ENCODE peak calls at places on chromosomes 11 and 22, in five cellular contexts. T is fibroblast of mammary gland, I is transverse colon, L is glutamatergic neuron, A is body of pancreas. Z is an unnamed sample.

GRCh38 chr22:42439821-42440674 is 7.8 kb upstream of the NFAM1 start:
- DNase-seq in T (peak), I (no peak), L (no peak), A (peak), Z (no peak)

GRCh38 chr11:75424396-75424795 is 8.6 kb downstream of the KLHL35 start:
- DNase-seq in T (no peak), I (no peak), L (no peak), A (no peak), Z (no peak)

GRCh38 chr11:130785376-130786110 is 130.7 kb downstream of the SNX19 start:
- DNase-seq in T (peak), I (no peak), L (no peak), A (no peak), Z (no peak)

GRCh38 chr11:45145421-45146071 is 893 bp upstream of the PRDM11 start:
- DNase-seq in T (peak), I (peak), L (peak), A (peak), Z (no peak)

GRCh38 chr11:45390407-45390806 is 104.3 kb upstream of the SYT13 start:
- DNase-seq in T (peak), I (no peak), L (no peak), A (no peak), Z (no peak)

GRCh38 chr11:109085708-109086373 is 336.1 kb upstream of the C11orf87 start:
- DNase-seq in T (peak), I (no peak), L (no peak), A (no peak), Z (no peak)

GRCh38 chr11:64762277-64762915 is 2.6 kb upstream of the PYGM start:
- DNase-seq in T (no peak), I (no peak), L (no peak), A (no peak), Z (peak)

GRCh38 chr11:86809561-86809960 is 9.2 kb downstream of the PRSS23 start:
- DNase-seq in T (no peak), I (no peak), L (no peak), A (no peak), Z (no peak)

GRCh38 chr22:35987487-35987886 is 41.1 kb downstream of the RBFOX2 start:
- DNase-seq in T (peak), I (no peak), L (peak), A (no peak), Z (no peak)

GRCh38 chr22:39298194-39298987 is 21.0 kb downstream of the RPL3 start:
- DNase-seq in T (no peak), I (no peak), L (no peak), A (no peak), Z (no peak)

GRCh38 chr11:69700278-69701140 is 3.3 kb downstream of the FGF19 start:
- DNase-seq in T (peak), I (no peak), L (peak), A (peak), Z (no peak)

GRCh38 chr11:61028135-61028729 is 56.8 kb downstream of the CD6 start:
- DNase-seq in T (no peak), I (peak), L (no peak), A (no peak), Z (peak)

GRCh38 chr11:8871283-8871775 is 39.7 kb upstream of the AKIP1 start:
- DNase-seq in T (peak), I (peak), L (peak), A (peak), Z (no peak)

GRCh38 chr11:107988397-107989158 is 20.1 kb upstream of the CUL5 start:
- DNase-seq in T (no peak), I (no peak), L (no peak), A (peak), Z (no peak)

GRCh38 chr11:71467164-71467563 is 14.2 kb downstream of the NADSYN1 start:
- DNase-seq in T (no peak), I (no peak), L (no peak), A (no peak), Z (no peak)

GRCh38 chr11:77136074-77136473 is 8.0 kb downstream of the MYO7A start:
- DNase-seq in T (peak), I (no peak), L (no peak), A (no peak), Z (no peak)

GRCh38 chr22:44193537-44193896 is 12.8 kb downstream of the PARVG start:
- DNase-seq in T (no peak), I (no peak), L (no peak), A (no peak), Z (no peak)

GRCh38 chr11:46003647-46004046 is 81.2 kb downstream of the LARGE2 start:
- DNase-seq in T (peak), I (no peak), L (no peak), A (no peak), Z (no peak)

GRCh38 chr11:73579641-73580434 is 18.1 kb downstream of the FAM168A start:
- DNase-seq in T (no peak), I (no peak), L (no peak), A (no peak), Z (no peak)

GRCh38 chr11:17498475-17498874 is 21.8 kb upstream of the ABCC8 start:
- DNase-seq in T (no peak), I (no peak), L (peak), A (no peak), Z (no peak)
- TF ChIP-seq CTCF in T (no peak), I (no peak), L (peak), A (no peak), Z (peak)

GRCh38 chr22:47448231-47449035 is 686.0 kb downstream of the TBC1D22A start:
- DNase-seq in T (no peak), I (no peak), L (no peak), A (no peak), Z (no peak)

GRCh38 chr22:47453049-47453448 is 690.6 kb downstream of the TBC1D22A start:
- DNase-seq in T (no peak), I (no peak), L (no peak), A (no peak), Z (no peak)

GRCh38 chr22:47449508-47450270 is 687.2 kb downstream of the TBC1D22A start:
- DNase-seq in T (no peak), I (no peak), L (no peak), A (no peak), Z (no peak)

GRCh38 chr22:47450876-47451475 is 688.5 kb downstream of the TBC1D22A start:
- DNase-seq in T (no peak), I (no peak), L (no peak), A (no peak), Z (no peak)

GRCh38 chr22:47452184-47452583 is 689.7 kb downstream of the TBC1D22A start:
- DNase-seq in T (no peak), I (no peak), L (no peak), A (no peak), Z (no peak)
- TF ChIP-seq CTCF in T (no peak), I (peak), L (no peak), A (no peak), Z (peak)

GRCh38 chr22:23888615-23889401 is 5.4 kb upstream of the MIF start:
- DNase-seq in T (peak), I (no peak), L (no peak), A (no peak), Z (no peak)
- TF ChIP-seq CTCF in T (peak), I (no peak), L (no peak), A (no peak), Z (no peak)

GRCh38 chr22:46036558-46037408 is 59.8 kb upstream of the WNT7B start:
- DNase-seq in T (peak), I (peak), L (no peak), A (peak), Z (no peak)
- TF ChIP-seq CTCF in T (peak), I (no peak), L (no peak), A (no peak), Z (peak)

DNA sequence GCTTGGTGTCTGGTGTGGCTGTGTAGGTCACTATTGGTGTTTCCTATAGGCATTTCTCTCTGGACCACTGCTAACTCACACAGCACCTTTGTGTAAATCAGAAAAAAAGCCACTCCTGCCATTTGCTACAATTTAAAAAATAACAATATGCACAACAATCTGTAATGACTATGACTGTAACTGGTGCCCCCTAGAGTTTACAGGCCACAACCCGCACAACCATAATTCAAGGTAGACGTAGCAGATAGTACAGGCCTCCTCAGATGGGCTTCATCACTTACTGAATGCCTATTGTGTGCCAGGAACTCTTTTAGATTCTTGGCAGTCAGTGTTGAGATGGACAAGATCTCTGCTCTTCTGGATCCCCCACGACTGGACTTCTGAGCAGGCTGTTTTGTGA is 47.7 kb downstream of the SYT9 start:
- DNase-seq in T (no peak), I (no peak), L (no peak), A (no peak), Z (no peak)
- TF ChIP-seq CTCF in T (no peak), I (no peak), L (no peak), A (no peak), Z (no peak)

GRCh38 chr11:128800871-128801417 is 66.2 kb downstream of the KCNJ1 start:
- DNase-seq in T (no peak), I (no peak), L (no peak), A (no peak), Z (no peak)

GRCh38 chr11:128804481-128804880 is 62.6 kb downstream of the KCNJ1 start:
- DNase-seq in T (peak), I (no peak), L (no peak), A (no peak), Z (no peak)

GRCh38 chr11:128806496-128807261 is 60.4 kb downstream of the KCNJ1 start:
- DNase-seq in T (peak), I (no peak), L (no peak), A (no peak), Z (no peak)

GRCh38 chr11:128803440-128803839 is 63.7 kb downstream of the KCNJ1 start:
- DNase-seq in T (no peak), I (no peak), L (no peak), A (no peak), Z (no peak)

GRCh38 chr11:128802358-128802981 is 64.6 kb downstream of the KCNJ1 start:
- DNase-seq in T (no peak), I (no peak), L (peak), A (peak), Z (no peak)
- TF ChIP-seq CTCF in T (peak), I (peak), L (peak), A (peak), Z (peak)

DNA sequence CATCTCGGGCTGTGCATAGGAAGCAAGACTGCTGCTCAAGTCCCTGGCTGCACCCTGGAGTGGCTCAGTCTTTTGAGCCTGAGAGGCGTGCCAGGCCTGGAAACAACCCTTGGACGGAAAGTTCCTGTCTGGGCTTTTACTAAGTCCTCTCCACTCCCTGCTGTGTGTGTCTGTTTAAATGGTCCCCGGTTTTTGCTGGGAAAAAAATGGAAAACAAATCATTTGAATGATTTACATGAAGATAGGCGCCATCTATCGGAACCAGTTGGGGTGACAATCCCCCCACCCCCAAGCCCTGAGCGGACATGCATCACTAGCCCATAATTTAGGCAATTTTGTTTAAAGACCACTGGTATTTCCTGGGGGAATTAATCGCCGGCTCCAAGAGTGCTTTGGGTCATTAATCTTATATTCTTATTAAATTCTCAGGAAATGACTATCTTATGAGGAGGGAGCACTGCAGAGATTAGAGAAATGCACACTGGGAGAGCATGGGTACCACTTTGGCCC is 2.7 kb upstream of the GAB2 start:
- DNase-seq in T (peak), I (peak), L (peak), A (peak), Z (no peak)
- TF ChIP-seq CTCF in T (peak), I (peak), L (peak), A (peak), Z (peak)

DNA sequence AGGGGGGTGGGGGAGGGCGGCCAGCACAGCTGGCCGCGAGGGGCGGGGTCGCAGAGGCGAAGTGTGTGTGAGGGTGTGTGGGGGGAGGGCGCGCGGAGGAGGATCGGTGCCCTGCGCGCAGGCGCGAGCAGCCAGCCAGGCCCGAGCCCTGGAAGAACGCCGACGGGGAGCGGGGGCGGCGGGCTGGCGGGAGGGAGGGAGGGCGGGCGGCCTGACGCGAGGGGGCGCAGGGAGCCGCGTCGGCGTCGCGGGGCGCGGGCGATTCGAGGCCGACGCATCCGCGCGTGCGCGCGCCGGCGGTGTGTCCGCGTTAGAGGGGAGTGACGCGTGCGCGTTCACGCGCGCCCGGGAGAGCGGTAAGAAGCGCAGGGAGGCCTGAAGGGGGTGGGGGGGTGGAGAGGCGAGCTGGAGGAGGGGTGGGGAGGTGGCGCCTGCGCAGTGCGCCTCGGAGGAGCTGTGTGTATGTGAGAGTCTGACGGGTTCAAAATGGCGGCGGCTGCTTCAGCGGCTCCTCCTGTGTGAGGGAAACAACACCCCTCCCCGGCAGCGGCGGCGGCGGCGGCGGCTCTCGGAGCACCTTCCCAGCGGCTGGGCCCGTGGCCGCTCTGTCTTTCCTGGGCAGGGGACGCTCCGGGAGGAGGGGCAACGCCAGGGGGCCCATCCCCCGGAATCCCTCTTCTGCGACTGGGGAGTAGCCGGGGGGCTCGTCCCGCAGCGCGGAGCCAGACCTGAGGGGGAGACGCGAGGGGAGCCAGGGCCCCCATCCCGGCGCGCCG is at the start of gene KDM2A:
- DNase-seq in T (peak), I (peak), L (peak), A (peak), Z (peak)
- TF ChIP-seq CTCF in T (no peak), I (peak), L (peak), A (peak), Z (peak)

Z was measured in GM10248.